ENCODE peak calls at places on chromosomes 4 and X, in eight cellular contexts. M, Z, V, Q, B, W, N and D are unnamed samples.
A peak's percentile ranks its signal among the peaks of the same experiment; 100 is the strongest.

GRCh38 chr4:26877946-26878345 is 17.3 kb downstream of the STIM2 start:
- DNase-seq in M (no peak), Z (no peak), V (no peak), Q (no peak), B (no peak), W (no peak), N (no peak), D (no peak)

GRCh38 chr4:145935253-145936141 is 3.1 kb downstream of the ZNF827 start:
- DNase-seq in M (peak; percentile 62), Z (peak; percentile 40), V (peak; percentile 9), Q (no peak), B (no peak), W (no peak), N (peak; percentile 52), D (peak; percentile 18)

GRCh38 chr4:153409924-153410501 is 56.1 kb upstream of the TMEM131L start:
- DNase-seq in M (no peak), Z (no peak), V (no peak), Q (no peak), B (no peak), W (no peak), N (no peak), D (no peak)

GRCh38 chr4:187141101-187141500 is 417.4 kb upstream of the FAT1 start:
- DNase-seq in M (no peak), Z (no peak), V (no peak), Q (peak; percentile 39), B (no peak), W (no peak), N (no peak), D (no peak)

GRCh38 chr4:124526760-124527159 is 185.8 kb downstream of the ANKRD50 start:
- DNase-seq in M (no peak), Z (no peak), V (no peak), Q (no peak), B (no peak), W (no peak), N (no peak), D (no peak)

GRCh38 chrX:106177106-106177981 is 9.2 kb downstream of the PWWP3B start:
- DNase-seq in M (peak; percentile 79), Z (no peak), V (no peak), Q (no peak), B (peak; percentile 28), W (no peak), N (no peak), D (no peak)

GRCh38 chr4:106329027-106329618 is 12.8 kb downstream of the AIMP1 start:
- DNase-seq in M (no peak), Z (peak; percentile 65), V (no peak), Q (peak; percentile 40), B (no peak), W (peak; percentile 21), N (no peak), D (peak; percentile 58)

GRCh38 chrX:106726485-106727437 is at the start of gene RNF128:
- DNase-seq in M (peak; percentile 78), Z (peak; percentile 62), V (no peak), Q (peak; percentile 62), B (peak; percentile 82), W (no peak), N (peak; percentile 76), D (peak; percentile 37)

GRCh38 chr4:105808030-105808429 is 87.2 kb upstream of the NPNT start:
- DNase-seq in M (no peak), Z (no peak), V (no peak), Q (no peak), B (no peak), W (no peak), N (no peak), D (no peak)

GRCh38 chr4:147865926-147866325 is 134.0 kb downstream of the ARHGAP10 start:
- DNase-seq in M (no peak), Z (peak; percentile 69), V (no peak), Q (no peak), B (no peak), W (no peak), N (no peak), D (no peak)

GRCh38 chr4:182680196-182680771 is 236.9 kb downstream of the DCTD start:
- DNase-seq in M (no peak), Z (no peak), V (no peak), Q (no peak), B (peak; percentile 54), W (no peak), N (no peak), D (no peak)

GRCh38 chrX:153488231-153488914 is 6.4 kb upstream of the BGN start:
- DNase-seq in M (no peak), Z (peak; percentile 43), V (no peak), Q (no peak), B (no peak), W (no peak), N (no peak), D (peak; percentile 59)

GRCh38 chr4:42050850-42051249 is 60.5 kb downstream of the SLC30A9 start:
- DNase-seq in M (no peak), Z (peak; percentile 1), V (no peak), Q (no peak), B (no peak), W (no peak), N (no peak), D (no peak)

GRCh38 chr4:88137112-88137511 is 21.3 kb downstream of the ABCG2 start:
- DNase-seq in M (no peak), Z (peak; percentile 58), V (no peak), Q (no peak), B (no peak), W (no peak), N (no peak), D (no peak)

GRCh38 chr4:130403221-130403620 is 1307.3 kb downstream of the C4orf33 start:
- DNase-seq in M (peak; percentile 58), Z (no peak), V (no peak), Q (no peak), B (no peak), W (no peak), N (no peak), D (no peak)

GRCh38 chrX:74179071-74179470 is 124.9 kb upstream of the ZCCHC13 start:
- DNase-seq in M (no peak), Z (peak; percentile 39), V (no peak), Q (no peak), B (no peak), W (peak; percentile 20), N (no peak), D (peak; percentile 47)

GRCh38 chr4:23937173-23937572 is 47.3 kb upstream of the PPARGC1A start:
- DNase-seq in M (no peak), Z (peak; percentile 59), V (no peak), Q (no peak), B (no peak), W (peak; percentile 15), N (no peak), D (peak; percentile 35)

DNA sequence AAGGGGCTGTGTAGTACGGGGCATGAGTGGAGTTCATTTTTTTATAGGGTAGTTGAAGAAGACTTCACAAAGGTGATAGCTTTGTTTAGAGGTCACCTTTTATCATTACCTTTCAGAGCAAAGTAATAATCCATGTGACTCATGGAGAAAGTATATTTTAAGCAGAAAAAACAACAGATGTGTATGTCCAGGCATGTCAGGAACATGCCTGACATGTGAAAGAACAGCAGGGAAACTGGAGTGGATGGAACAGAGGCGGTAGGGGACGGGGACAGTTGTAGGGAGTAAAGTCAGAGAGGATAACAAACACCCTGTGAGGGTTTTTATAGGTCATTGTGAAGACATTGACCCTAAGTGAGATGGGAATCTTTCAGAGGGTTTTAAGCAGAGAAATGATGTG is 107.6 kb downstream of the USP9X start:
- DNase-seq in M (no peak), Z (no peak), V (no peak), Q (peak; percentile 60), B (no peak), W (no peak), N (no peak), D (no peak)
- H3K9me3 ChIP-seq in M (no peaks in the 10 kb centered on the region), Z (no peaks in the 10 kb centered on the region), V (no peaks in the 10 kb centered on the region), Q (no peaks in the 10 kb centered on the region), B (no peaks in the 10 kb centered on the region), W (no peaks in the 10 kb centered on the region), N (no peaks in the 10 kb centered on the region), D (no peaks in the 10 kb centered on the region)

GRCh38 chrX:65685112-65685511 is 17.7 kb downstream of the MSN start:
- DNase-seq in M (no peak), Z (no peak), V (no peak), Q (no peak), B (no peak), W (no peak), N (no peak), D (no peak)

GRCh38 chrX:65689377-65689776 is 21.9 kb downstream of the MSN start:
- DNase-seq in M (no peak), Z (no peak), V (no peak), Q (peak; percentile 49), B (no peak), W (no peak), N (no peak), D (no peak)

GRCh38 chrX:65687367-65687766 is 19.9 kb downstream of the MSN start:
- DNase-seq in M (no peak), Z (no peak), V (no peak), Q (no peak), B (no peak), W (no peak), N (no peak), D (no peak)

GRCh38 chrX:65688403-65688881 is 21.0 kb downstream of the MSN start:
- DNase-seq in M (no peak), Z (peak; percentile 78), V (no peak), Q (peak; percentile 61), B (no peak), W (no peak), N (peak; percentile 21), D (peak; percentile 44)

DNA sequence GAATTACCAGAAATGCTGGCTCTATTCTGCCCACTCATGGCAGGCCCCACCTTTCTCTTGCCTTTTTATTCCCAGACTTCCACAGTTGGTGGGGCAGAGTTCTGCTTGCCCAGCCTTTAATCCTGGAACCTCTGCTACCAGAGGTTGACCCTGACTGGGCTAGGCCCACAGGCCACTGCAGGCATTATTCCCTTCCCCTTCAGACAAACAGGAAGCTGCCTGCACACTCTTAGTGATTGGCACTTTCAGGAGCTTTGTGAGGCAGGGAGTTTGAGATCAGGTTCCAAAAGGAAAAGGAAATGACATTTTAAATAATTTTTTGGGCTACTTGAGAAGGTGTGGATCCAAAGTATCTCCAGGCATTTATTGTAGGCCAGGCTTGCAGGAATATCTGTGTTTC is 18.8 kb downstream of the MSN start:
- DNase-seq in M (no peak), Z (no peak), V (no peak), Q (no peak), B (no peak), W (no peak), N (no peak), D (no peak)
- H3K9me3 ChIP-seq in M (peaks cover 36% of the 10 kb centered on the region), Z (no peaks in the 10 kb centered on the region), V (no peaks in the 10 kb centered on the region), Q (no peaks in the 10 kb centered on the region), B (no peaks in the 10 kb centered on the region), W (no peaks in the 10 kb centered on the region), N (no peaks in the 10 kb centered on the region), D (peaks cover 2% of the 10 kb centered on the region)

GRCh38 chr4:150577786-150578185 is 4.2 kb upstream of the MAB21L2 start:
- DNase-seq in M (no peak), Z (no peak), V (no peak), Q (no peak), B (no peak), W (no peak), N (no peak), D (peak; percentile 56)
- H3K9me3 ChIP-seq in M (no peaks in the 10 kb centered on the region), Z (no peaks in the 10 kb centered on the region), V (no peaks in the 10 kb centered on the region), Q (peaks cover 6% of the 10 kb centered on the region), B (peaks cover 8% of the 10 kb centered on the region), W (no peaks in the 10 kb centered on the region), N (no peaks in the 10 kb centered on the region), D (no peaks in the 10 kb centered on the region)

GRCh38 chr4:34047363-34047762 is 2197.0 kb downstream of the ARAP2 start:
- DNase-seq in M (no peak), Z (no peak), V (no peak), Q (no peak), B (no peak), W (no peak), N (no peak), D (no peak)

GRCh38 chr4:34043131-34043530 is 2201.2 kb downstream of the ARAP2 start:
- DNase-seq in M (no peak), Z (no peak), V (no peak), Q (no peak), B (no peak), W (no peak), N (no peak), D (peak; percentile 30)

GRCh38 chr4:34046580-34046979 is 2197.7 kb downstream of the ARAP2 start:
- DNase-seq in M (no peak), Z (peak; percentile 74), V (no peak), Q (peak; percentile 79), B (no peak), W (no peak), N (no peak), D (peak; percentile 32)
- H3K9me3 ChIP-seq in M (no peaks in the 10 kb centered on the region), Z (no peaks in the 10 kb centered on the region), V (no peaks in the 10 kb centered on the region), Q (no peaks in the 10 kb centered on the region), B (no peaks in the 10 kb centered on the region), W (no peaks in the 10 kb centered on the region), N (no peaks in the 10 kb centered on the region), D (no peaks in the 10 kb centered on the region)